ENCODE peak calls at places on chromosomes 1 and 21, in five cellular contexts. One of them, this sample, is unnamed. For H3K4me1, the result is how much of the 10 kb centered on the place peaks cover.

GRCh38 chr1:40096977-40097782 is at the start of gene PPT1:
- DNase-seq in heart left ventricle: peak
- DNase-seq in A549: peak
- DNase-seq in spleen: peak
- DNase-seq in transverse colon: peak
- DNase-seq in this sample: no peak

GRCh38 chr1:114011796-114012195 is 32.5 kb downstream of the OLFML3 start:
- DNase-seq in heart left ventricle: no peak
- DNase-seq in A549: no peak
- DNase-seq in spleen: no peak
- DNase-seq in transverse colon: no peak
- DNase-seq in this sample: no peak

GRCh38 chr1:158117854-158118691 is 62.6 kb upstream of the CD1D start:
- DNase-seq in heart left ventricle: peak
- DNase-seq in A549: peak
- DNase-seq in spleen: peak
- DNase-seq in transverse colon: peak
- DNase-seq in this sample: no peak

GRCh38 chr1:229952670-229953520 is 114.1 kb upstream of the GALNT2 start:
- DNase-seq in heart left ventricle: no peak
- DNase-seq in A549: no peak
- DNase-seq in spleen: no peak
- DNase-seq in transverse colon: no peak
- DNase-seq in this sample: no peak

GRCh38 chr1:234538062-234538731 is 59.2 kb upstream of the TARBP1 start:
- DNase-seq in heart left ventricle: no peak
- DNase-seq in A549: no peak
- DNase-seq in spleen: peak
- DNase-seq in transverse colon: peak
- DNase-seq in this sample: no peak

GRCh38 chr1:215321802-215322201 is 239.3 kb downstream of the KCNK2 start:
- DNase-seq in heart left ventricle: no peak
- DNase-seq in A549: no peak
- DNase-seq in spleen: no peak
- DNase-seq in transverse colon: no peak
- DNase-seq in this sample: no peak

GRCh38 chr1:154276797-154277196 is 4.4 kb downstream of the HAX1 start:
- DNase-seq in heart left ventricle: no peak
- DNase-seq in A549: no peak
- DNase-seq in spleen: no peak
- DNase-seq in transverse colon: no peak
- DNase-seq in this sample: no peak

GRCh38 chr1:248730507-248731335 is 24.8 kb downstream of the LYPD8 start:
- DNase-seq in heart left ventricle: no peak
- DNase-seq in A549: no peak
- DNase-seq in spleen: no peak
- DNase-seq in transverse colon: no peak
- DNase-seq in this sample: no peak

GRCh38 chr21:16330340-16331319 is 600.8 kb downstream of the USP25 start:
- DNase-seq in heart left ventricle: no peak
- DNase-seq in A549: peak
- DNase-seq in spleen: no peak
- DNase-seq in transverse colon: no peak
- DNase-seq in this sample: no peak

GRCh38 chr1:116931016-116931918 is 21.6 kb downstream of the PTGFRN start:
- DNase-seq in heart left ventricle: no peak
- DNase-seq in A549: no peak
- DNase-seq in spleen: no peak
- DNase-seq in transverse colon: no peak
- DNase-seq in this sample: no peak

GRCh38 chr1:204443260-204443619 is 31.6 kb upstream of the PPP1R15B start:
- DNase-seq in heart left ventricle: no peak
- DNase-seq in A549: no peak
- DNase-seq in spleen: peak
- DNase-seq in transverse colon: no peak
- DNase-seq in this sample: no peak
- H3K27ac ChIP-seq in heart left ventricle: peak
- H3K27ac ChIP-seq in A549: no peak
- H3K27ac ChIP-seq in spleen: no peak
- H3K27ac ChIP-seq in transverse colon: no peak
- H3K27ac ChIP-seq in this sample: peak

GRCh38 chr21:39004776-39005605 is 178.3 kb downstream of the PSMG1 start:
- DNase-seq in heart left ventricle: peak
- DNase-seq in A549: no peak
- DNase-seq in spleen: no peak
- DNase-seq in transverse colon: peak
- DNase-seq in this sample: no peak
- H3K4me1 ChIP-seq in heart left ventricle: half or more
- H3K4me1 ChIP-seq in A549: under half
- H3K4me1 ChIP-seq in spleen: half or more
- H3K4me1 ChIP-seq in transverse colon: under half
- H3K4me1 ChIP-seq in this sample: under half

DNA sequence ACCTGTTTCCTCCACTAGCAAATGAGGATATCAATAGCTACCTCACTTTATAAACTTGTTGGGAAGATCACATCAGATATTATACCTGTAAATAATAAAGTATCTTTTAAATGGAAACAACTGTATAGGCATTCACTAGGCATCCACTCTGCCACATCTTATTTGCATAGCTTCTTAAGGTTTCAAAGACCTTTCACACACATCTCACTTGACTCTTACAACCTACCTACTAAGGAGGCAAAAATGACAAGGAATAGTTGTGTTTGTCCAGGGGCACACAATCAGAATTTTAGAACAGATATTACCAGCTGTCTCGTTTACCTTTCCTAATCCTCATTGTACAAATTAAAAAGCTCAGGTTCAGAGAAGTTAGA is 51.5 kb downstream of the VANGL2 start:
- DNase-seq in heart left ventricle: no peak
- DNase-seq in A549: no peak
- DNase-seq in spleen: no peak
- DNase-seq in transverse colon: no peak
- DNase-seq in this sample: no peak
- TF ChIP-seq POLR2A in heart left ventricle: no peak
- TF ChIP-seq POLR2A in A549: no peak
- TF ChIP-seq POLR2A in spleen: no peak
- TF ChIP-seq POLR2A in transverse colon: no peak
- TF ChIP-seq POLR2A in this sample: no peak

DNA sequence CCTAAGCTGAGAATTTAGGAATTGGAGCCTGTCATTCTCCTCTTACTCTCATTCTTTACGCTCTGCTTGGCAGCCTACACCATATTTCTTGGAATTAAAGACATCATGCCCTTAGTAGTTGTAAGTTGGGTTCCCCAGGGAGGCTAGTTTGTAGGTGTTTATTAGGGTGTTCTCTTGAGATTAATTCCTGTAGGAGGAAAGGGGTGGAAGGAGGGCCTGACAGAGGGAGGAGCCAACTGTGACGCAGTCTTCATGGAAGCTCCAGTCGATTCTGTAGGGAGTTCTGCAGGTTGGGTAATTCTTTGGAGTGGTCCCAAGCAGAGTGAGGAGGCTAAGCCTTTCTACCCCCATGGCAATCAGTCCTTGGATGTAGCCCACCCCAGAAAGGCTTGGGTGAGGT is 111.4 kb downstream of the HHAT start:
- DNase-seq in heart left ventricle: no peak
- DNase-seq in A549: no peak
- DNase-seq in spleen: no peak
- DNase-seq in transverse colon: no peak
- DNase-seq in this sample: no peak
- H3K27ac ChIP-seq in heart left ventricle: no peak
- H3K27ac ChIP-seq in A549: peak
- H3K27ac ChIP-seq in spleen: no peak
- H3K27ac ChIP-seq in transverse colon: no peak
- H3K27ac ChIP-seq in this sample: no peak

DNA sequence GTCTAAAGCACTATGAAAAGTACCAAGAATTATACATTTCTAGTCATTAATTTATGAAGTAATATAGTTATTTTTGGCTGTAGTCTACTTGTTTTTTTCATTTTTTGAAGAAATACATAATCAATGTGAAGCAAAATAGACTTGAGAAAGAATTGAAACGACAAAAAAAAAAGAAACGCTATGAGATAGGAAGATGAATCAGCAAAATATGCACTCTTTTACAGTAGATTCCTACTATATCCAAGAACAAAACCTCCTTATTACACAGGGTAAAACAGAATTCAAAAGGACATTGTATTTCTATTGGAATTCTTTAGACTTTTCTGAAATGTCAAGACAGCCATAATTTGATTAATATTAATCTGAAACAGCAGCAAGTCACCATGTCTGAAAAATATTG is 25.6 kb upstream of the CCDC181 start:
- DNase-seq in heart left ventricle: no peak
- DNase-seq in A549: no peak
- DNase-seq in spleen: no peak
- DNase-seq in transverse colon: no peak
- DNase-seq in this sample: no peak
- H3K4me1 ChIP-seq in heart left ventricle: under half
- H3K4me1 ChIP-seq in A549: under half
- H3K4me1 ChIP-seq in spleen: under half
- H3K4me1 ChIP-seq in transverse colon: under half
- H3K4me1 ChIP-seq in this sample: under half